ENCODE peak calls at places on chromosome 12, in four cellular contexts. B is K562, S is GM12878, Y is HepG2. W is an unnamed sample.

GRCh38 chr12:85693093-85693665 is 143.0 kb downstream of the RASSF9 start:
- DNase-seq in Y (no peak), B (no peak), S (no peak), W (no peak)

GRCh38 chr12:10331642-10332239 is 24.1 kb downstream of the KLRD1 start:
- DNase-seq in B (peak), S (no peak), Y (peak), W (peak)

GRCh38 chr12:122894173-122895121 is 1.5 kb downstream of the VPS37B start:
- DNase-seq in S (no peak), Y (no peak), B (no peak), W (no peak)

GRCh38 chr12:93245543-93245942 is 132.2 kb upstream of the NUDT4 start:
- DNase-seq in B (no peak), S (peak), Y (no peak), W (no peak)

GRCh38 chr12:79174656-79175055 is 310.1 kb downstream of the SYT1 start:
- DNase-seq in B (no peak), Y (peak), S (no peak), W (peak)

GRCh38 chr12:3342051-3342450 is 149.0 kb upstream of the PRMT8 start:
- DNase-seq in B (peak), S (no peak), Y (no peak), W (peak)

GRCh38 chr12:40693503-40693863 is 1.2 kb downstream of the CNTN1 start:
- DNase-seq in Y (no peak), S (no peak), B (no peak), W (peak)

GRCh38 chr12:53770281-53770680 is 18.5 kb upstream of the CISTR start:
- DNase-seq in S (no peak), Y (no peak), B (no peak), W (peak)

GRCh38 chr12:113174461-113175384 is 10.6 kb downstream of the DDX54 start:
- DNase-seq in Y (peak), S (no peak), B (peak), W (peak)

GRCh38 chr12:104486943-104487819 is 30.4 kb downstream of the CHST11 start:
- DNase-seq in B (no peak), Y (no peak), S (no peak), W (no peak)

GRCh38 chr12:22116376-22116775 is 70.4 kb downstream of the CMAS start:
- DNase-seq in S (no peak), Y (no peak), B (no peak), W (no peak)

GRCh38 chr12:114447274-114447716 is 41.4 kb upstream of the TBX5 start:
- DNase-seq in B (no peak), S (no peak), Y (no peak), W (no peak)

GRCh38 chr12:4850857-4851380 is 58.8 kb upstream of the KCNA1 start:
- DNase-seq in Y (no peak), S (no peak), B (no peak), W (no peak)

GRCh38 chr12:31859232-31859977 is 99.8 kb upstream of the RESF1 start:
- DNase-seq in B (no peak), Y (no peak), S (peak), W (no peak)

GRCh38 chr12:50166776-50167025 is 468 bp downstream of the CERS5 start:
- DNase-seq in Y (no peak), S (no peak), B (no peak), W (no peak)

GRCh38 chr12:7096006-7096903 is 4.0 kb upstream of the C1R start:
- DNase-seq in B (no peak), S (no peak), Y (no peak), W (no peak)

GRCh38 chr12:1047898-1048660 is 57.1 kb downstream of the ERC1 start:
- DNase-seq in S (no peak), B (no peak), Y (no peak), W (no peak)

GRCh38 chr12:111444706-111445310 is 39.1 kb downstream of the SH2B3 start:
- DNase-seq in Y (no peak), B (no peak), S (peak), W (no peak)

GRCh38 chr12:131699434-131699833 is 11.5 kb upstream of the SFSWAP start:
- DNase-seq in B (no peak), S (no peak), Y (no peak), W (no peak)

GRCh38 chr12:112375105-112375504 is 7.1 kb downstream of the HECTD4 start:
- DNase-seq in B (no peak), Y (peak), S (no peak), W (no peak)

GRCh38 chr12:93167841-93168492 is 209.8 kb upstream of the NUDT4 start:
- DNase-seq in S (peak), Y (peak), B (no peak), W (no peak)

GRCh38 chr12:77402726-77403125 is 337.4 kb upstream of the E2F7 start:
- DNase-seq in Y (no peak), B (no peak), S (no peak), W (no peak)

GRCh38 chr12:212383-212798 is 1.6 kb downstream of the SLC6A12 start:
- DNase-seq in B (no peak), S (no peak), Y (no peak), W (no peak)

GRCh38 chr12:72267974-72268373 is 4.2 kb upstream of the TRHDE start:
- DNase-seq in B (no peak), S (no peak), Y (no peak), W (no peak)

GRCh38 chr12:6280053-6280469 is 30.4 kb upstream of the PLEKHG6 start:
- DNase-seq in S (no peak), B (no peak), Y (peak), W (peak)

GRCh38 chr12:95884998-95885397 is 26.2 kb downstream of the SNRPF start:
- DNase-seq in S (no peak), B (no peak), Y (peak), W (no peak)

GRCh38 chr12:115097406-115097805 is 413.4 kb upstream of the TBX3 start:
- DNase-seq in B (no peak), S (no peak), Y (no peak), W (no peak)

GRCh38 chr12:68908076-68908475 is 24.9 kb downstream of the CPM start:
- DNase-seq in B (no peak), Y (no peak), S (no peak), W (no peak)

GRCh38 chr12:68913682-68914081 is 19.3 kb downstream of the CPM start:
- DNase-seq in B (no peak), S (no peak), Y (no peak), W (no peak)

GRCh38 chr12:68912916-68913315 is 20.1 kb downstream of the CPM start:
- DNase-seq in S (no peak), Y (no peak), B (no peak), W (no peak)

GRCh38 chr12:68911197-68911718 is 21.7 kb downstream of the CPM start:
- DNase-seq in Y (no peak), S (no peak), B (no peak), W (no peak)

GRCh38 chr12:68910128-68910527 is 22.8 kb downstream of the CPM start:
- DNase-seq in S (no peak), Y (no peak), B (no peak), W (no peak)
- TF ChIP-seq CHD4 in S (no peak), Y (no peak), B (no peak), W (no peak)

DNA sequence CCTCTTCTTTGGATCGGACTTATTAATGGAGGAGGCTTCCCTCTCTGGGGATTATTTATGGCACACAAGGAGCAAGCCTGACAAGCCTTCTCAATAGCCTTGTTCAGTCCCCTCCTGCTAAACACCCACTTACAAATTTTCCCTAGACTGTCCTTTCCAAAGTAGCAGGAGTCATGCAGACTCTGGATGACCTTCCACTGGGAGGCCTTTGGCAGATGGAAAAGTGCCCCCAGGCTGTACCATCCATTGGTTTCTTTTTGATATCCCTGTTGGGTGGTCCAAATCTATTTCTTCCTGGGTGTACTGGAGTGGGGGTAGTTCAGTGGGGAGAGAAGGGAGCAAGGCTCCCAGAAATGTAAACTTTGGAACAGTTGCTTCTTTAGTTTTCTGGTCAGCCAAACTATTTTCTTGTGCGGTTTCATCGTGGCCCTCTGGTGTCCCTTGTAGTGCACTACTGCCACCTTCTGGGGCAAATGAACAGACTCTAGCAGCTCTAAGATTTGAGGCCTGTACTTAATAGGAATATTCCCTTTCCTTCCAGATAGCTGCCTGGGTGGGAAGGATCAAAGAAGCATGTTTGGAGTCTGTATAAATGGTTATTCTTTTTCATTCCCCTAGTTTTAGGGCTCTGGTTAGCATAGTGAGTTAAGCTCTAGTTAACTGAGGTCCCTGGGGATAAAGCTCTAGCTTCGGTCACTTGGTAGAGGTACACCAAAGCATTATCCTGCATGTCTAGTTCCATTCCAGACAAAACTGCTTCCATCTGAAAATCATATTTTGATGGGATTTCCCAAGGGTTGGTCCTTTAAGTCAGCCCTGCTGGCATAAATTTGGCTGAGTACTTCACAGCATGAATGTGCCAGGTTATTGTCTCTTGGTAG is 409.5 kb downstream of the SLC6A15 start:
- DNase-seq in S (no peak), Y (peak), B (peak), W (peak)
- TF ChIP-seq JUNB in S (no peak), Y (no peak), B (no peak), W (no peak)

GRCh38 chr12:12975322-12976077 is 23.5 kb upstream of the GPRC5D start:
- DNase-seq in S (no peak), Y (peak), B (peak), W (peak)
- TF ChIP-seq CHD4 in S (no peak), Y (no peak), B (no peak), W (no peak)

GRCh38 chr12:119301367-119301766 is 33.2 kb upstream of the CCDC60 start:
- DNase-seq in S (no peak), B (no peak), Y (no peak), W (no peak)

GRCh38 chr12:119299130-119299529 is 35.4 kb upstream of the CCDC60 start:
- DNase-seq in B (no peak), S (no peak), Y (no peak), W (no peak)

GRCh38 chr12:119302334-119303132 is 32.0 kb upstream of the CCDC60 start:
- DNase-seq in B (no peak), S (no peak), Y (no peak), W (no peak)

DNA sequence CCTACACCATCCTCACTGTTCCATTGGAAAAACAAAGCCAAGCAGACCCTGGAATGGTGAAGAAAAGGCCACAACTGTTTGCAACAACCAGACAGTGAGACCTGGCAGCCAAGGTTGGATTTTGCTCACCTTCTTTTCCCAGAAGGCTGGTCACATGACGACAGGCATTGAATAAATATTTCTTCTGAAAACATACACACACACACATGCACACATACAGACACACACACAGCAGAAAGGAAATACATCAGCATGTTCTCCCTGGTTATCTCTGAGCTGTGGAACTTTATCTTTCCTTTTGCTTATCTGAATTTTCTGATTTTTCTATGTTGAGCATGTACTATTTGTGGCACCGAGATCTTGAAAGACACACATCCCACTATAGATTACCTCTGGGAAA is 38.0 kb upstream of the CCDC60 start:
- DNase-seq in Y (no peak), S (no peak), B (no peak), W (no peak)
- TF ChIP-seq JUNB in Y (no peak), S (no peak), B (no peak), W (no peak)

GRCh38 chr12:120820885-120821510 is 83.2 kb downstream of the SPPL3 start:
- DNase-seq in S (no peak), Y (no peak), B (no peak), W (no peak)
- TF ChIP-seq CHD4 in S (no peak), Y (no peak), B (no peak), W (no peak)

DNA sequence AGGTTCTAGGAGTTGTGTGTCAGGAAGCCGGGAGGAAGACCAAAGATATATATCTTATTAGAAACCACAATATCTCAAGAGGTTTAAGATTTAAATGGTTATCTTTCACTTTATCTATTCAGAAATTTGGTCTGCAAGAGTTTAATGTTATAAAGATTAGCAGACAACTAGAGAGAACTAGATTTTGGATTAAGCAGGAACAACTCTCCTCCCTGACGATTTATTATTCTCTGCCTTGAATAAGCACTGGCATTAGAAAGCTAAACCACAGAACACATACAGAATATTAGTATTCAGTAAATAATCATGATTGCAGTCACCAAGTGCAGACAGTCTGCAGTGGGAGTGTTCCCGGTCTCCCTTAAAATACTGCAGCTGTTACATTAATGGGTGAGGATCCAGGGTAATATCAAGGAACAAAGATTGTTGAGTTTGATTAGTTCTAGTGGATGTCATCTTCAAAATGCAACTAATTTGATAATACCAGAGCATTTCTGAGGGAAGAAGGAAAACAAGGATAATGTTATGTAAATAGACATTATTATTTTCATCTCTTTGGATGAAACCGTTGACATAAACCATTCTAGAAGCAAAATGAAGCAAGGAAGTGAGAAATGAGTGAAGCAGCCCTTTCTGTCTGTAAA is 79.2 kb downstream of the DYRK2 start:
- DNase-seq in Y (no peak), S (no peak), B (no peak), W (no peak)
- TF ChIP-seq JUNB in Y (no peak), S (no peak), B (no peak), W (no peak)

DNA sequence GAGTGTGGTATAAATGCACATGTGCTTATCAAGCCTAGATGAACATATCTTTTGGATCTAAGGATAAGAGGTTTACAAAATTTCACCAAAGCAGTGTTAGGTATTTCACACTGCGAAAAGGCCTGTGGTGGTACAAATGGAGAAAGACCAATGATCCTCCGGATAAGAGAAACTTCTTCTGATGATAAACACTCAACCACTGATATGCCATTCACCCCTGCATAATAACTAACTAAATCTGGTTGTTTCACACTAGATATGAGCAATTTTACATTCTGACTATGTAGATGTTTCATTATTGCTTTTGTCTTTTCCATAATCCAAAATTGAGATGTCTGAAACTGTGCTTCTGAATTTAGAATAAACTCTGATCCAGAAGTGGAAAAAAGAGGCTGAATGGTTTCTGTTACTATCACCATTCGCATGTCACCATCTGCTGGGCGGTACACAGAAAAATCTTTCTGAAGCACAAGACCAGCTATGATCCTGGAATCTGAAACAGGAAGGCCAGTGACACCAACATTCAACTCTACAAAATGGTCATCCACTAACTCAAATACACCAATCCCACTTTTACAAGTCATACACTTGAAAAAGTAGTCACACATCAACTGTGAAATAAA is 1.3 kb downstream of the BBS10 start:
- DNase-seq in B (no peak), Y (peak), S (peak), W (peak)
- TF ChIP-seq CHD4 in B (no peak), Y (no peak), S (no peak), W (no peak)

GRCh38 chr12:51219345-51219744 is 1.5 kb upstream of the POU6F1 start:
- DNase-seq in Y (peak), S (no peak), B (no peak), W (no peak)

GRCh38 chr12:51217968-51218606 is at the start of gene POU6F1:
- DNase-seq in S (peak), Y (peak), B (peak), W (peak)

GRCh38 chr12:51217133-51217967 is 512 bp downstream of the POU6F1 start:
- DNase-seq in S (no peak), Y (no peak), B (peak), W (peak)

GRCh38 chr12:51216652-51217051 is 1.2 kb downstream of the POU6F1 start:
- DNase-seq in B (no peak), S (no peak), Y (no peak), W (no peak)

GRCh38 chr12:51218607-51219161 is 822 bp upstream of the POU6F1 start:
- DNase-seq in S (no peak), Y (peak), B (peak), W (no peak)
- TF ChIP-seq JUNB in S (no peak), Y (no peak), B (no peak), W (no peak)

DNA sequence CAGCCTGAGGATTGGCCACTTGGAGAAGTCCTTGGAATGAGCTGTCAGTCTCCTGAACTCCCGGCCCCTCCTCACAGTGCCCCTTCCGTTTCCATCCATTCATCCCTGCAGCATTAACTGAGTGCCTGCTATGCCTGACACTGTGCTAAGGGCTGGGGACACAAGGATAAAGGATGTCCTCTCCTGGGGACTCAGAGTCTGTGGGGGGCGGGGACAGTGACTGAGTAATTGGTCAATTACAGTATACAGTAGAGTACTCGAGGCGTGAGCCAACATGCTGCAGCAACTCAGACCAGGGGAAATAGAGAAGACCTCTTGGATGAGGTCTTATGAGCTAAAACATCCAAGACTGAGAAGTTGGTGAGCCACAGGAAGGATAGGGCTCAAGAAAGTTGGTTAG is 43.4 kb upstream of the PWP1 start:
- DNase-seq in S (no peak), Y (no peak), B (no peak), W (no peak)
- TF ChIP-seq CHD4 in S (no peak), Y (no peak), B (no peak), W (no peak)